ENCODE peak calls at places on chromosome 17, in five cellular contexts. One of them, this sample, is unnamed.

GRCh38 chr17:79888009-79888540 is 48.8 kb upstream of the CBX4 start:
- DNase-seq in uterus: no peak
- DNase-seq in CD4-positive, CD25-positive, alpha-beta regulatory T cell: no peak
- DNase-seq in neural progenitor cell: no peak
- DNase-seq in heart right ventricle: no peak
- DNase-seq in this sample: no peak

GRCh38 chr17:15261063-15261817 is 3.9 kb downstream of the PMP22 start:
- DNase-seq in uterus: peak; percentile 64
- DNase-seq in heart right ventricle: peak; percentile 46
- DNase-seq in neural progenitor cell: peak; percentile 85
- DNase-seq in CD4-positive, CD25-positive, alpha-beta regulatory T cell: no peak
- DNase-seq in this sample: peak; percentile 53

GRCh38 chr17:18079543-18079942 is 8.2 kb upstream of the DRG2 start:
- DNase-seq in heart right ventricle: no peak
- DNase-seq in neural progenitor cell: no peak
- DNase-seq in CD4-positive, CD25-positive, alpha-beta regulatory T cell: no peak
- DNase-seq in uterus: no peak
- DNase-seq in this sample: no peak

GRCh38 chr17:22409160-22409751 is 716.9 kb downstream of the KCNJ18 start:
- DNase-seq in neural progenitor cell: no peak
- DNase-seq in CD4-positive, CD25-positive, alpha-beta regulatory T cell: no peak
- DNase-seq in heart right ventricle: no peak
- DNase-seq in uterus: no peak
- DNase-seq in this sample: no peak

GRCh38 chr17:81387235-81388060 is 7.8 kb upstream of the BAHCC1 start:
- DNase-seq in neural progenitor cell: peak; percentile 86
- DNase-seq in uterus: peak; percentile 82
- DNase-seq in heart right ventricle: peak; percentile 84
- DNase-seq in CD4-positive, CD25-positive, alpha-beta regulatory T cell: no peak
- DNase-seq in this sample: peak; percentile 77

GRCh38 chr17:36977568-36977967 is 28.8 kb downstream of the AATF start:
- DNase-seq in heart right ventricle: no peak
- DNase-seq in uterus: no peak
- DNase-seq in CD4-positive, CD25-positive, alpha-beta regulatory T cell: no peak
- DNase-seq in neural progenitor cell: no peak
- DNase-seq in this sample: no peak

GRCh38 chr17:78899361-78900260 is 3.4 kb downstream of the CEP295NL start:
- DNase-seq in uterus: no peak
- DNase-seq in neural progenitor cell: peak; percentile 50
- DNase-seq in heart right ventricle: peak; percentile 66
- DNase-seq in CD4-positive, CD25-positive, alpha-beta regulatory T cell: no peak
- DNase-seq in this sample: peak; percentile 40

GRCh38 chr17:73293480-73293911 is 18.3 kb downstream of the CDC42EP4 start:
- DNase-seq in neural progenitor cell: no peak
- DNase-seq in heart right ventricle: peak; percentile 59
- DNase-seq in uterus: peak; percentile 87
- DNase-seq in CD4-positive, CD25-positive, alpha-beta regulatory T cell: no peak
- DNase-seq in this sample: no peak

GRCh38 chr17:50972579-50972978 is 106.4 kb upstream of the TOB1 start:
- DNase-seq in heart right ventricle: no peak
- DNase-seq in neural progenitor cell: no peak
- DNase-seq in CD4-positive, CD25-positive, alpha-beta regulatory T cell: no peak
- DNase-seq in uterus: no peak
- DNase-seq in this sample: no peak

GRCh38 chr17:67421869-67422273 is 44.8 kb downstream of the PITPNC1 start:
- DNase-seq in heart right ventricle: peak; percentile 21
- DNase-seq in uterus: peak; percentile 33
- DNase-seq in neural progenitor cell: no peak
- DNase-seq in CD4-positive, CD25-positive, alpha-beta regulatory T cell: peak; percentile 77
- DNase-seq in this sample: no peak

GRCh38 chr17:6439951-6440350 is 4.3 kb upstream of the PIMREG start:
- DNase-seq in uterus: no peak
- DNase-seq in neural progenitor cell: peak; percentile 74
- DNase-seq in heart right ventricle: no peak
- DNase-seq in CD4-positive, CD25-positive, alpha-beta regulatory T cell: no peak
- DNase-seq in this sample: no peak

GRCh38 chr17:76504117-76504516 is 2.9 kb upstream of the RHBDF2 start:
- DNase-seq in neural progenitor cell: peak; percentile 33
- DNase-seq in heart right ventricle: no peak
- DNase-seq in uterus: no peak
- DNase-seq in CD4-positive, CD25-positive, alpha-beta regulatory T cell: no peak
- DNase-seq in this sample: no peak

GRCh38 chr17:77772899-77773358 is 185.6 kb upstream of the TNRC6C start:
- DNase-seq in heart right ventricle: no peak
- DNase-seq in uterus: no peak
- DNase-seq in neural progenitor cell: no peak
- DNase-seq in CD4-positive, CD25-positive, alpha-beta regulatory T cell: no peak
- DNase-seq in this sample: no peak

GRCh38 chr17:57810740-57811632 is 38.9 kb downstream of the MRPS23 start:
- DNase-seq in CD4-positive, CD25-positive, alpha-beta regulatory T cell: no peak
- DNase-seq in uterus: peak; percentile 32
- DNase-seq in heart right ventricle: peak; percentile 70
- DNase-seq in neural progenitor cell: no peak
- DNase-seq in this sample: no peak

GRCh38 chr17:1108560-1108809 is 71.3 kb downstream of the ABR start:
- DNase-seq in heart right ventricle: no peak
- DNase-seq in neural progenitor cell: peak; percentile 75
- DNase-seq in CD4-positive, CD25-positive, alpha-beta regulatory T cell: no peak
- DNase-seq in uterus: no peak
- DNase-seq in this sample: no peak

GRCh38 chr17:2303278-2304188 is at the start of the genes SMG6 and SRR:
- DNase-seq in neural progenitor cell: peak; percentile 97
- DNase-seq in CD4-positive, CD25-positive, alpha-beta regulatory T cell: peak; percentile 92
- DNase-seq in heart right ventricle: peak; percentile 93
- DNase-seq in uterus: peak; percentile 89
- DNase-seq in this sample: peak; percentile 88

GRCh38 chr17:81400154-81400938 is 5.1 kb downstream of the BAHCC1 start:
- DNase-seq in neural progenitor cell: peak; percentile 95
- DNase-seq in uterus: no peak
- DNase-seq in heart right ventricle: no peak
- DNase-seq in CD4-positive, CD25-positive, alpha-beta regulatory T cell: no peak
- DNase-seq in this sample: peak; percentile 34

GRCh38 chr17:17569691-17570090 is 21.8 kb downstream of the PEMT start:
- DNase-seq in uterus: no peak
- DNase-seq in heart right ventricle: peak; percentile 48
- DNase-seq in neural progenitor cell: no peak
- DNase-seq in CD4-positive, CD25-positive, alpha-beta regulatory T cell: no peak
- DNase-seq in this sample: no peak

GRCh38 chr17:489758-490329 is 137.2 kb upstream of the RPH3AL start:
- DNase-seq in heart right ventricle: peak; percentile 38
- DNase-seq in CD4-positive, CD25-positive, alpha-beta regulatory T cell: peak; percentile 74
- DNase-seq in neural progenitor cell: peak; percentile 52
- DNase-seq in uterus: no peak
- DNase-seq in this sample: no peak

GRCh38 chr17:17729620-17730249 is 48.5 kb downstream of the RAI1 start:
- DNase-seq in CD4-positive, CD25-positive, alpha-beta regulatory T cell: peak; percentile 58
- DNase-seq in neural progenitor cell: peak; percentile 59
- DNase-seq in heart right ventricle: no peak
- DNase-seq in uterus: no peak
- DNase-seq in this sample: no peak

GRCh38 chr17:63997341-63998048 is 656 bp upstream of the PRR29 start:
- DNase-seq in neural progenitor cell: peak; percentile 1
- DNase-seq in heart right ventricle: peak; percentile 53
- DNase-seq in CD4-positive, CD25-positive, alpha-beta regulatory T cell: no peak
- DNase-seq in uterus: peak; percentile 20
- DNase-seq in this sample: no peak

GRCh38 chr17:43570518-43570928 is 24.4 kb upstream of the ETV4 start:
- DNase-seq in heart right ventricle: no peak
- DNase-seq in neural progenitor cell: no peak
- DNase-seq in CD4-positive, CD25-positive, alpha-beta regulatory T cell: no peak
- DNase-seq in uterus: no peak
- DNase-seq in this sample: no peak

GRCh38 chr17:63853260-63853659 is 10.8 kb upstream of the SMARCD2 start:
- DNase-seq in CD4-positive, CD25-positive, alpha-beta regulatory T cell: no peak
- DNase-seq in heart right ventricle: no peak
- DNase-seq in neural progenitor cell: no peak
- DNase-seq in uterus: no peak
- DNase-seq in this sample: no peak

GRCh38 chr17:1049446-1050225 is 52.7 kb downstream of the TIMM22 start:
- DNase-seq in uterus: no peak
- DNase-seq in CD4-positive, CD25-positive, alpha-beta regulatory T cell: no peak
- DNase-seq in heart right ventricle: no peak
- DNase-seq in neural progenitor cell: no peak
- DNase-seq in this sample: no peak

GRCh38 chr17:81285179-81285878 is 9.8 kb downstream of the SLC38A10 start:
- DNase-seq in heart right ventricle: peak; percentile 81
- DNase-seq in uterus: peak; percentile 59
- DNase-seq in neural progenitor cell: peak; percentile 21
- DNase-seq in CD4-positive, CD25-positive, alpha-beta regulatory T cell: peak; percentile 38
- DNase-seq in this sample: no peak

GRCh38 chr17:19281161-19281560 is 44.0 kb downstream of the EPN2 start:
- DNase-seq in uterus: no peak
- DNase-seq in CD4-positive, CD25-positive, alpha-beta regulatory T cell: no peak
- DNase-seq in heart right ventricle: no peak
- DNase-seq in neural progenitor cell: no peak
- DNase-seq in this sample: no peak

GRCh38 chr17:64313577-64313976 is 50.5 kb upstream of the TEX2 start:
- DNase-seq in CD4-positive, CD25-positive, alpha-beta regulatory T cell: no peak
- DNase-seq in neural progenitor cell: no peak
- DNase-seq in heart right ventricle: no peak
- DNase-seq in uterus: no peak
- DNase-seq in this sample: no peak

GRCh38 chr17:27430383-27430840 is 25.8 kb upstream of the KSR1 start:
- DNase-seq in uterus: no peak
- DNase-seq in CD4-positive, CD25-positive, alpha-beta regulatory T cell: no peak
- DNase-seq in heart right ventricle: no peak
- DNase-seq in neural progenitor cell: no peak
- DNase-seq in this sample: no peak

GRCh38 chr17:27428781-27429505 is 27.3 kb upstream of the KSR1 start:
- DNase-seq in heart right ventricle: no peak
- DNase-seq in CD4-positive, CD25-positive, alpha-beta regulatory T cell: no peak
- DNase-seq in neural progenitor cell: no peak
- DNase-seq in uterus: no peak
- DNase-seq in this sample: no peak

GRCh38 chr17:27429666-27430382 is 26.4 kb upstream of the KSR1 start:
- DNase-seq in neural progenitor cell: no peak
- DNase-seq in CD4-positive, CD25-positive, alpha-beta regulatory T cell: no peak
- DNase-seq in uterus: no peak
- DNase-seq in heart right ventricle: no peak
- DNase-seq in this sample: no peak

GRCh38 chr17:27433521-27433920 is 22.7 kb upstream of the KSR1 start:
- DNase-seq in uterus: no peak
- DNase-seq in CD4-positive, CD25-positive, alpha-beta regulatory T cell: no peak
- DNase-seq in neural progenitor cell: no peak
- DNase-seq in heart right ventricle: no peak
- DNase-seq in this sample: no peak

GRCh38 chr17:27430882-27431491 is 25.3 kb upstream of the KSR1 start:
- DNase-seq in neural progenitor cell: peak; percentile 20
- DNase-seq in CD4-positive, CD25-positive, alpha-beta regulatory T cell: no peak
- DNase-seq in heart right ventricle: peak; percentile 16
- DNase-seq in uterus: peak; percentile 34
- DNase-seq in this sample: no peak
- H3K27ac ChIP-seq in neural progenitor cell: no peak overlapping the region
- H3K27ac ChIP-seq in CD4-positive, CD25-positive, alpha-beta regulatory T cell: no peak overlapping the region
- H3K27ac ChIP-seq in heart right ventricle: no peak overlapping the region
- H3K27ac ChIP-seq in uterus: no peak overlapping the region
- H3K27ac ChIP-seq in this sample: no peak overlapping the region

GRCh38 chr17:45332505-45332904 is 15.7 kb upstream of the MAP3K14 start:
- DNase-seq in uterus: peak; percentile 2
- DNase-seq in neural progenitor cell: no peak
- DNase-seq in heart right ventricle: no peak
- DNase-seq in CD4-positive, CD25-positive, alpha-beta regulatory T cell: no peak
- DNase-seq in this sample: no peak

GRCh38 chr17:45332989-45333701 is 16.3 kb upstream of the MAP3K14 start:
- DNase-seq in heart right ventricle: no peak
- DNase-seq in neural progenitor cell: no peak
- DNase-seq in CD4-positive, CD25-positive, alpha-beta regulatory T cell: no peak
- DNase-seq in uterus: peak; percentile 11
- DNase-seq in this sample: no peak

GRCh38 chr17:45334231-45334630 is 17.4 kb upstream of the MAP3K14 start:
- DNase-seq in neural progenitor cell: no peak
- DNase-seq in CD4-positive, CD25-positive, alpha-beta regulatory T cell: no peak
- DNase-seq in uterus: peak; percentile 4
- DNase-seq in heart right ventricle: no peak
- DNase-seq in this sample: no peak

GRCh38 chr17:45334701-45335677 is 18.2 kb upstream of the MAP3K14 start:
- DNase-seq in heart right ventricle: no peak
- DNase-seq in uterus: no peak
- DNase-seq in neural progenitor cell: no peak
- DNase-seq in CD4-positive, CD25-positive, alpha-beta regulatory T cell: no peak
- DNase-seq in this sample: no peak

DNA sequence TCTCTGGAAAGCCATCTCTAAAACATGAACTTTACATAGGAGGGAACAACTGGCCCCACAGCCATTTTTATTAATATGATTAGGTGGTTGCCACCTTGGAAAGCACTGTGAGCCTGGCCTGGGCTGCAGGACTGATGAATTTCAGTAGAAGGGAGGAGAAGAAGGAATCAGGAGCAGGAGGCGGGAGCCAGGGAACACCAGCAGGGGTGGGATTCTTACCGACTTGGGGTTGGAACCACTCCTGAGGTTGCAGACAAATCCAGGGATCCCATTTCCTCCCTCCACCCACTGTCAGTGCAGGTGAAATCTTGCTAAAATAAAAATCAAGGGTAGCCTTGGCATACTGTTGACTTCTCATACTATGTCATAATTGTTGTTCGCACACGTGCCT is 16.9 kb upstream of the MAP3K14 start:
- DNase-seq in CD4-positive, CD25-positive, alpha-beta regulatory T cell: no peak
- DNase-seq in neural progenitor cell: no peak
- DNase-seq in heart right ventricle: no peak
- DNase-seq in uterus: peak; percentile 7
- DNase-seq in this sample: no peak
- H3K27ac ChIP-seq in CD4-positive, CD25-positive, alpha-beta regulatory T cell: no peak overlapping the region
- H3K27ac ChIP-seq in neural progenitor cell: no peak overlapping the region
- H3K27ac ChIP-seq in heart right ventricle: no peak overlapping the region
- H3K27ac ChIP-seq in uterus: no peak overlapping the region
- H3K27ac ChIP-seq in this sample: no peak overlapping the region

GRCh38 chr17:32913593-32913992 is 14.4 kb upstream of the TMEM98 start:
- DNase-seq in neural progenitor cell: no peak
- DNase-seq in heart right ventricle: no peak
- DNase-seq in uterus: no peak
- DNase-seq in CD4-positive, CD25-positive, alpha-beta regulatory T cell: no peak
- DNase-seq in this sample: no peak
- H3K27ac ChIP-seq in neural progenitor cell: no peak overlapping the region
- H3K27ac ChIP-seq in heart right ventricle: no peak overlapping the region
- H3K27ac ChIP-seq in uterus: no peak overlapping the region
- H3K27ac ChIP-seq in CD4-positive, CD25-positive, alpha-beta regulatory T cell: no peak overlapping the region
- H3K27ac ChIP-seq in this sample: no peak overlapping the region

GRCh38 chr17:82750241-82750905 is 1.5 kb upstream of the TBCD start:
- DNase-seq in CD4-positive, CD25-positive, alpha-beta regulatory T cell: no peak
- DNase-seq in neural progenitor cell: peak; percentile 55
- DNase-seq in uterus: peak; percentile 35
- DNase-seq in heart right ventricle: peak; percentile 25
- DNase-seq in this sample: no peak

GRCh38 chr17:82753201-82753464 is 1.3 kb downstream of the TBCD start:
- DNase-seq in uterus: no peak
- DNase-seq in CD4-positive, CD25-positive, alpha-beta regulatory T cell: no peak
- DNase-seq in neural progenitor cell: no peak
- DNase-seq in heart right ventricle: no peak
- DNase-seq in this sample: no peak

GRCh38 chr17:82752371-82753200 is 721 bp downstream of the TBCD start:
- DNase-seq in CD4-positive, CD25-positive, alpha-beta regulatory T cell: no peak
- DNase-seq in uterus: no peak
- DNase-seq in heart right ventricle: peak; percentile 19
- DNase-seq in neural progenitor cell: peak; percentile 53
- DNase-seq in this sample: no peak

GRCh38 chr17:82751571-82752370 is at the start of gene TBCD:
- DNase-seq in uterus: peak; percentile 87
- DNase-seq in CD4-positive, CD25-positive, alpha-beta regulatory T cell: peak; percentile 89
- DNase-seq in heart right ventricle: peak; percentile 89
- DNase-seq in neural progenitor cell: peak; percentile 95
- DNase-seq in this sample: peak; percentile 98

GRCh38 chr17:82751171-82751570 is 694 bp upstream of the TBCD start:
- DNase-seq in uterus: peak; percentile 37
- DNase-seq in heart right ventricle: no peak
- DNase-seq in CD4-positive, CD25-positive, alpha-beta regulatory T cell: no peak
- DNase-seq in neural progenitor cell: no peak
- DNase-seq in this sample: no peak
- H3K27ac ChIP-seq in uterus: peak overlapping the region; percentile 95
- H3K27ac ChIP-seq in heart right ventricle: peak overlapping the region; percentile 70
- H3K27ac ChIP-seq in CD4-positive, CD25-positive, alpha-beta regulatory T cell: no peak overlapping the region
- H3K27ac ChIP-seq in neural progenitor cell: no peak overlapping the region
- H3K27ac ChIP-seq in this sample: peak overlapping the region; percentile 40